ENCODE peak calls at places on chromosome 5, in nine cellular contexts. Z is HEK293T; M is EH; E is CD8-positive, alpha-beta memory T cell; I is cardiac fibroblast; B is activated naive CD4-positive, alpha-beta T cell treated with Interleukin-2 at 50 U/mL for 16 hours; T is ELR; U is H54; Q is activated B cell treated with CpG ODN at 0.5 μM for 24 hours. F is an unnamed sample.

GRCh38 chr5:1183424-1184162 is 17.8 kb upstream of the SLC6A19 start:
- DNase-seq in Z (no peak), U (no peak), E (no peak), M (no peak), Q (no peak), T (no peak), I (no peak), B (no peak), F (no peak)

GRCh38 chr5:180052211-180052818 is 19.2 kb downstream of the RNF130 start:
- DNase-seq in T (no peak), U (no peak), B (no peak), E (no peak), I (no peak), Q (no peak), Z (no peak), M (no peak), F (no peak)

GRCh38 chr5:132510076-132510475 is 19.5 kb upstream of the IRF1 start:
- DNase-seq in I (peak; percentile 78), U (no peak), Q (no peak), M (peak; percentile 93), T (peak; percentile 90), E (no peak), Z (no peak), B (no peak), F (no peak)

GRCh38 chr5:10975915-10976314 is 214.9 kb upstream of the DAP start:
- DNase-seq in B (no peak), M (peak; percentile 5), T (no peak), I (no peak), U (no peak), Z (no peak), Q (no peak), E (no peak), F (no peak)

GRCh38 chr5:2352101-2352861 is 399.2 kb downstream of the IRX2 start:
- DNase-seq in E (no peak), M (no peak), I (no peak), U (no peak), Z (no peak), T (no peak), B (no peak), Q (no peak), F (no peak)

GRCh38 chr5:457195-457961 is 14.4 kb downstream of the EXOC3 start:
- DNase-seq in Z (no peak), M (no peak), T (no peak), U (no peak), E (no peak), B (no peak), Q (peak; percentile 4), I (no peak), F (no peak)

GRCh38 chr5:108748010-108748353 is 285 bp downstream of the FER start:
- DNase-seq in I (no peak), Z (no peak), M (no peak), E (no peak), Q (no peak), T (no peak), B (no peak), U (no peak), F (no peak)

GRCh38 chr5:137481596-137481995 is 17.5 kb downstream of the SPOCK1 start:
- DNase-seq in M (no peak), E (no peak), U (no peak), Z (no peak), B (no peak), T (no peak), Q (no peak), I (no peak), F (no peak)

GRCh38 chr5:73263001-73263710 is 90.2 kb downstream of the TMEM174 start:
- DNase-seq in M (peak; percentile 50), Z (no peak), T (no peak), Q (no peak), U (no peak), I (no peak), B (no peak), E (no peak), F (no peak)

GRCh38 chr5:86909461-86909881 is 291.7 kb downstream of the COX7C start:
- DNase-seq in I (peak; percentile 52), B (no peak), T (peak; percentile 94), Q (no peak), M (peak; percentile 95), Z (no peak), E (no peak), U (no peak), F (no peak)

GRCh38 chr5:1781726-1782384 is 17.8 kb downstream of the MRPL36 start:
- DNase-seq in M (no peak), Z (no peak), I (no peak), U (no peak), B (no peak), Q (no peak), E (no peak), T (no peak), F (no peak)

GRCh38 chr5:153562189-153562588 is 71.7 kb downstream of the GRIA1 start:
- DNase-seq in B (no peak), E (no peak), M (peak; percentile 93), U (no peak), Q (no peak), Z (no peak), T (peak; percentile 80), I (peak; percentile 83), F (no peak)

GRCh38 chr5:39584921-39585320 is 160.1 kb upstream of the DAB2 start:
- DNase-seq in U (no peak), I (peak; percentile 52), Z (no peak), Q (no peak), E (no peak), B (no peak), M (peak; percentile 62), T (peak; percentile 26), F (no peak)

GRCh38 chr5:157280927-157281326 is 15.0 kb downstream of the CYFIP2 start:
- DNase-seq in T (peak; percentile 31), E (no peak), U (no peak), B (no peak), I (peak; percentile 76), Q (no peak), M (peak; percentile 70), Z (no peak), F (no peak)

GRCh38 chr5:172802013-172802584 is 31.1 kb upstream of the DUSP1 start:
- DNase-seq in U (no peak), Q (no peak), E (no peak), M (no peak), B (no peak), T (no peak), Z (no peak), I (no peak), F (no peak)

GRCh38 chr5:64971538-64971937 is 202.8 kb downstream of the CWC27 start:
- DNase-seq in B (no peak), Z (no peak), E (no peak), U (no peak), Q (no peak), M (peak; percentile 41), T (peak; percentile 60), I (peak; percentile 66), F (no peak)

GRCh38 chr5:88144219-88145040 is 124.2 kb downstream of the TMEM161B start:
- DNase-seq in I (no peak), U (no peak), E (no peak), T (no peak), M (no peak), Z (no peak), B (no peak), Q (no peak), F (no peak)

GRCh38 chr5:133236541-133236951 is 184.7 kb downstream of the HSPA4 start:
- DNase-seq in U (no peak), I (no peak), M (no peak), T (no peak), B (no peak), Q (peak; percentile 8), Z (no peak), E (no peak), F (no peak)

GRCh38 chr5:151664694-151665583 is 21.8 kb downstream of the SPARC start:
- DNase-seq in Q (no peak), T (peak; percentile 73), B (no peak), U (no peak), M (peak; percentile 88), E (no peak), Z (no peak), I (peak; percentile 83), F (peak; percentile 51)

GRCh38 chr5:5126444-5126843 is 13.7 kb upstream of the ADAMTS16 start:
- DNase-seq in I (no peak), M (peak; percentile 74), Z (no peak), Q (no peak), U (peak; percentile 92), E (no peak), B (no peak), T (peak; percentile 95), F (no peak)

GRCh38 chr5:95841914-95842812 is 19.6 kb upstream of the GLRX start:
- DNase-seq in Q (no peak), E (no peak), B (no peak), M (peak; percentile 84), T (peak; percentile 78), U (no peak), I (peak; percentile 98), Z (no peak), F (no peak)

GRCh38 chr5:42650111-42650510 is 106.5 kb upstream of the CCDC152 start:
- DNase-seq in Q (no peak), T (no peak), M (no peak), U (no peak), E (no peak), B (no peak), Z (no peak), I (no peak), F (no peak)

GRCh38 chr5:142685418-142686209 is at the start of gene FGF1:
- DNase-seq in M (no peak), I (peak; percentile 48), E (no peak), U (no peak), Z (no peak), B (no peak), T (no peak), Q (no peak), F (no peak)

GRCh38 chr5:57304931-57305330 is 131.1 kb downstream of the GPBP1 start:
- DNase-seq in T (no peak), I (no peak), B (no peak), Q (no peak), M (no peak), Z (no peak), E (no peak), U (no peak), F (no peak)

F was measured in uterus.